ENCODE peak calls at places on chromosomes 1 and 21, in six cellular contexts. H is OCI-LY7, K is hepatocyte, Z is PC-3, X is GM23248, L is HCT116. D is an unnamed sample.

GRCh38 chr1:55478742-55479141 is 263.6 kb upstream of the USP24 start:
- DNase-seq in H (peak), K (no peak), Z (peak), X (peak), L (peak), D (peak)

GRCh38 chr21:27201197-27201596 is 234.3 kb upstream of the ADAMTS5 start:
- DNase-seq in H (no peak), K (no peak), Z (peak), X (peak), L (no peak), D (no peak)

GRCh38 chr21:33451634-33452071 is 28.1 kb downstream of the TMEM50B start:
- DNase-seq in H (no peak), K (peak), Z (peak), X (peak), L (no peak), D (no peak)

GRCh38 chr1:177817969-177818872 is 151.6 kb downstream of the SEC16B start:
- DNase-seq in H (peak), K (peak), Z (no peak), X (no peak), L (no peak), D (no peak)

GRCh38 chr1:166693158-166693557 is 146.1 kb upstream of the POGK start:
- DNase-seq in H (no peak), K (no peak), Z (no peak), X (no peak), L (no peak), D (no peak)

GRCh38 chr1:229768232-229768631 is 142.2 kb downstream of the URB2 start:
- DNase-seq in H (no peak), K (no peak), Z (no peak), X (no peak), L (no peak), D (no peak)

GRCh38 chr1:206503591-206504362 is 3.6 kb upstream of the RASSF5 start:
- DNase-seq in H (no peak), K (peak), Z (peak), X (peak), L (peak), D (no peak)

GRCh38 chr1:226185153-226186036 is 1.1 kb downstream of the ACBD3 start:
- DNase-seq in H (peak), K (no peak), Z (peak), X (peak), L (no peak), D (no peak)

GRCh38 chr1:165699577-165699976 is 1.2 kb upstream of the ALDH9A1 start:
- DNase-seq in H (no peak), K (no peak), Z (no peak), X (no peak), L (no peak), D (no peak)

GRCh38 chr1:21313886-21314796 is 23.9 kb upstream of the ECE1 start:
- DNase-seq in H (no peak), K (no peak), Z (no peak), X (peak), L (no peak), D (peak)

GRCh38 chr1:245126530-245126929 is 28.3 kb upstream of the KIF26B start:
- DNase-seq in H (no peak), K (no peak), Z (no peak), X (no peak), L (no peak), D (no peak)

GRCh38 chr1:3067671-3068399 is 1.2 kb upstream of the PRDM16 start:
- DNase-seq in H (no peak), K (no peak), Z (no peak), X (no peak), L (no peak), D (peak)

GRCh38 chr21:44943005-44943685 is 3.3 kb downstream of the SLX9 start:
- DNase-seq in H (no peak), K (no peak), Z (no peak), X (peak), L (no peak), D (no peak)

GRCh38 chr1:147611587-147611986 is 58.7 kb downstream of the ACP6 start:
- DNase-seq in H (no peak), K (no peak), Z (no peak), X (no peak), L (no peak), D (no peak)

GRCh38 chr1:42210421-42211133 is 46.0 kb upstream of the GUCA2A start:
- DNase-seq in H (no peak), K (no peak), Z (peak), X (peak), L (no peak), D (no peak)

GRCh38 chr1:107061886-107062285 is 5.4 kb downstream of the PRMT6 start:
- DNase-seq in H (no peak), K (no peak), Z (no peak), X (no peak), L (no peak), D (no peak)
- TF ChIP-seq EZH2phosphoT487 in H (no peak), K (no peak), Z (no peak), X (no peak), L (no peak), D (no peak)

GRCh38 chr21:24395320-24395933 is 1211.9 kb downstream of the MRPL39 start:
- DNase-seq in H (no peak), K (no peak), Z (no peak), X (no peak), L (no peak), D (no peak)
- TF ChIP-seq EZH2phosphoT487 in H (no peak), K (no peak), Z (no peak), X (no peak), L (no peak), D (no peak)

GRCh38 chr1:45244660-45245059 is 38.3 kb upstream of the ZSWIM5 start:
- DNase-seq in H (no peak), K (no peak), Z (no peak), X (no peak), L (no peak), D (no peak)

GRCh38 chr1:45243476-45244343 is 37.3 kb upstream of the ZSWIM5 start:
- DNase-seq in H (no peak), K (no peak), Z (no peak), X (peak), L (no peak), D (no peak)

GRCh38 chr1:45250544-45250943 is 44.1 kb upstream of the ZSWIM5 start:
- DNase-seq in H (no peak), K (no peak), Z (no peak), X (no peak), L (no peak), D (no peak)

DNA sequence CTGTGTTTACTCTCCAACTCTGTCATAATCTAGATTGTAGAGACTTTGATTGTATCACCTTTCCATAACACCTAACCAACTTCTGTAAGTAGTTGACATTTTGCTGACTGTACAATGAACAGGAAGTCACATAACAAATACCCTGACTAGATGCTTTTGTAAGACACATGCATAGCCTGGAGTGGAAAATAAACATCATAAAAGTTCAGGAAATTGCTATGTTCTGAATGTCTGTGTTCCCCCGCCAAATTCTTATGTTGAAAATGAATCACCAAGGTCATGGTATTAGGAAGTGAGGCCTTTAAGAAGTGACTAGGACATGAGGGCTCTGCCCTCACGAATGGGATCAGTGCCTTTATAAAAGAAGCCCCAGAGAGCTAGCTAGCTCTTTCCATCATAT is 40.4 kb upstream of the ZSWIM5 start:
- DNase-seq in H (no peak), K (peak), Z (peak), X (peak), L (no peak), D (no peak)
- TF ChIP-seq EZH2phosphoT487 in H (no peak), K (no peak), Z (no peak), X (no peak), L (no peak), D (no peak)

GRCh38 chr1:34529935-34530859 is 224.7 kb upstream of the GJB5 start:
- DNase-seq in H (no peak), K (no peak), Z (no peak), X (no peak), L (no peak), D (peak)
- TF ChIP-seq EZH2phosphoT487 in H (no peak), K (no peak), Z (no peak), X (no peak), L (no peak), D (no peak)

GRCh38 chr1:185719021-185719420 is 15.2 kb upstream of the HMCN1 start:
- DNase-seq in H (no peak), K (peak), Z (peak), X (peak), L (peak), D (peak)
- TF ChIP-seq EZH2phosphoT487 in H (no peak), K (no peak), Z (no peak), X (no peak), L (no peak), D (no peak)

DNA sequence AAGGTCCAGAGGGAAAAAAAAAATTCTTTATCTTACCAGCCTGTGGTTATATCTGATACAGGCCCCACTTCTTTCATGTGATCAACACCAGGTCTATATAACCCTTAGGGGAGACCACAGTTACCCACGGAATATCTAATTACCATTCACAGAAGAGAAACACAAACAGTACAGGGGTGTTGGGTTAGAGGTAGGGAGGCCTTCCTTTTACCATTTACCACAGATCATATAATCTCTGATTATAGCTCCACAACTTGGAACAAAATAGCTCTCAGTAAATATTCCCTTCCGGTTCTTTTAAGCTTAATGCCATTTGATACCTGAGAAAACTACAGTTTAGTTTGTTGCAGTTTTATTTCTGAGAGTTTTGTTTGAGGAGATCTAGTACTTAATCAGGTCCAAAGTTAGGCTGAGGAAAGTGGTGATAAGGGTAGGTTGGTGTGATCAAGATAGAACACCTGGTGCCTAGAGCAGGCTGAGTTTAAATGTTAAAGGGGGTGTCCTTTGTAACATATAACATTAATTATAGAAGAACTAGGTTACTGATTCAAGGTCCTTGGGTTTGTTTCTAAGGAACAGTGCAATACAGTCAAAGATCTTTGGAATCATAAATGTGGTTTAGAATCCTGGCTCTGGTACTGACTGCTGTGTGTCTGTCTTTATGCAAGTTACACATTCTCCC is 14.1 kb downstream of the EPB41 start:
- DNase-seq in H (peak), K (no peak), Z (no peak), X (no peak), L (no peak), D (no peak)
- TF ChIP-seq EZH2phosphoT487 in H (no peak), K (no peak), Z (no peak), X (no peak), L (no peak), D (no peak)

D was measured in GM23338.